ENCODE peak calls at places on chromosomes 1 and 21, in five cellular contexts. H, G, D, A and I are unnamed samples.

GRCh38 chr1:220426989-220427388 is 100.9 kb upstream of the MARK1 start:
- DNase-seq in G (peak; percentile 40), H (no peak), D (no peak), A (no peak), I (no peak)

GRCh38 chr1:87473203-87473661 is 144.6 kb downstream of the LMO4 start:
- DNase-seq in D (no peak), G (no peak), H (no peak), A (no peak), I (no peak)

GRCh38 chr1:242784074-242784473 is 259.6 kb upstream of the PLD5 start:
- DNase-seq in G (no peak), H (no peak), A (no peak), D (peak; percentile 14), I (no peak)

GRCh38 chr1:54538538-54538937 is 9.5 kb upstream of the ACOT11 start:
- DNase-seq in D (no peak), G (no peak), A (no peak), H (no peak), I (no peak)

GRCh38 chr21:38263493-38263892 is 6.7 kb downstream of the KCNJ15 start:
- DNase-seq in D (no peak), A (peak; percentile 81), G (peak; percentile 100), H (peak; percentile 60), I (peak; percentile 87)

GRCh38 chr1:175287377-175287776 is 94.8 kb upstream of the KIAA0040 start:
- DNase-seq in A (no peak), H (no peak), G (no peak), D (no peak), I (no peak)

GRCh38 chr1:29372108-29372507 is 135.8 kb downstream of the PTPRU start:
- DNase-seq in D (no peak), A (no peak), H (no peak), G (no peak), I (no peak)

GRCh38 chr1:119083479-119083878 is 57.0 kb downstream of the WARS2 start:
- DNase-seq in H (no peak), A (no peak), G (no peak), D (no peak), I (no peak)

GRCh38 chr21:27391990-27392389 is 425.1 kb upstream of the ADAMTS5 start:
- DNase-seq in H (no peak), A (no peak), G (no peak), D (no peak), I (no peak)

GRCh38 chr1:192476802-192477298 is 98.7 kb upstream of the RGS1 start:
- DNase-seq in G (peak; percentile 93), D (no peak), A (no peak), H (peak; percentile 69), I (peak; percentile 72)

GRCh38 chr1:236516929-236517704 is 6.7 kb upstream of the LGALS8 start:
- DNase-seq in H (peak; percentile 85), D (no peak), A (peak; percentile 43), G (no peak), I (peak; percentile 75)

GRCh38 chr1:100720751-100721150 is 1.2 kb downstream of the VCAM1 start:
- DNase-seq in A (no peak), H (no peak), D (no peak), G (no peak), I (no peak)

GRCh38 chr1:113874017-113874879 is 2.7 kb upstream of the PTPN22 start:
- DNase-seq in H (peak; percentile 8), D (no peak), G (peak; percentile 6), A (no peak), I (no peak)

GRCh38 chr1:109261006-109261405 is 11.7 kb downstream of the CELSR2 start:
- DNase-seq in G (no peak), H (no peak), A (no peak), D (no peak), I (no peak)

GRCh38 chr1:25549273-25550154 is 6.1 kb downstream of the LDLRAP1 start:
- DNase-seq in A (no peak), G (peak; percentile 46), D (no peak), H (peak; percentile 39), I (peak; percentile 64)

GRCh38 chr1:209095627-209096595 is 487.6 kb upstream of the CAMK1G start:
- DNase-seq in H (peak; percentile 0), D (no peak), G (peak; percentile 38), A (peak; percentile 96), I (peak; percentile 73)

GRCh38 chr1:3022976-3023375 is 1.7 kb downstream of the ACTRT2 start:
- DNase-seq in D (no peak), G (no peak), H (no peak), A (no peak), I (no peak)

GRCh38 chr1:173258484-173259264 is 51.5 kb upstream of the TNFSF4 start:
- DNase-seq in H (no peak), A (no peak), G (no peak), D (no peak), I (no peak)

GRCh38 chr1:165288301-165289120 is 68.0 kb downstream of the LMX1A start:
- DNase-seq in A (no peak), G (no peak), D (no peak), H (no peak), I (no peak)

GRCh38 chr1:57860333-57860732 is 436.5 kb upstream of the DAB1 start:
- DNase-seq in G (no peak), A (no peak), H (no peak), D (peak; percentile 75), I (no peak)

GRCh38 chr1:160767417-160768294 is 28.3 kb upstream of the LY9 start:
- DNase-seq in H (no peak), D (no peak), A (no peak), G (no peak), I (no peak)

GRCh38 chr1:160763993-160764392 is 24.9 kb downstream of the SLAMF7 start:
- DNase-seq in H (no peak), D (no peak), A (no peak), G (no peak), I (no peak)

GRCh38 chr1:160773088-160773487 is 22.9 kb upstream of the LY9 start:
- DNase-seq in H (no peak), D (no peak), G (no peak), A (no peak), I (no peak)

DNA sequence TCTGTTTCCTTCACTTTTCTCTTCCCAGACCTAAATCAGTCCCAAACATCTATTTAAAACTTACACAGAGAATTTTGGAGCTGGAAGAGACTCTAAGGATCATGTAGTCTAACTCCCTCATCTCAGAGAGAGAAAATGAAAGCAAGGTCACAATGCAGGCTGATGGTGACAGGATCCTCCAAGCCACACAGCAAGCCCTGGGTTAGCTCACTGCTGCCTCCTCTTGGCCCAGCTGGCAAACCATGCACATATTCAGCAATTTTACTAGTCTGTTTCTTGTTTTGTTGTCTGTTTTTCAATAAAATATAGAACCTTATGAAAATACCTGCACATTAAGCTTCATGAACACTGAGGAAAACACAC is 27.7 kb upstream of the LY9 start:
- DNase-seq in H (no peak), D (no peak), G (no peak), A (no peak), I (no peak)
- H3K4me3 ChIP-seq in H (no peak overlapping the region), D (no peak overlapping the region), G (no peak overlapping the region), A (no peak overlapping the region), I (no peak overlapping the region)

DNA sequence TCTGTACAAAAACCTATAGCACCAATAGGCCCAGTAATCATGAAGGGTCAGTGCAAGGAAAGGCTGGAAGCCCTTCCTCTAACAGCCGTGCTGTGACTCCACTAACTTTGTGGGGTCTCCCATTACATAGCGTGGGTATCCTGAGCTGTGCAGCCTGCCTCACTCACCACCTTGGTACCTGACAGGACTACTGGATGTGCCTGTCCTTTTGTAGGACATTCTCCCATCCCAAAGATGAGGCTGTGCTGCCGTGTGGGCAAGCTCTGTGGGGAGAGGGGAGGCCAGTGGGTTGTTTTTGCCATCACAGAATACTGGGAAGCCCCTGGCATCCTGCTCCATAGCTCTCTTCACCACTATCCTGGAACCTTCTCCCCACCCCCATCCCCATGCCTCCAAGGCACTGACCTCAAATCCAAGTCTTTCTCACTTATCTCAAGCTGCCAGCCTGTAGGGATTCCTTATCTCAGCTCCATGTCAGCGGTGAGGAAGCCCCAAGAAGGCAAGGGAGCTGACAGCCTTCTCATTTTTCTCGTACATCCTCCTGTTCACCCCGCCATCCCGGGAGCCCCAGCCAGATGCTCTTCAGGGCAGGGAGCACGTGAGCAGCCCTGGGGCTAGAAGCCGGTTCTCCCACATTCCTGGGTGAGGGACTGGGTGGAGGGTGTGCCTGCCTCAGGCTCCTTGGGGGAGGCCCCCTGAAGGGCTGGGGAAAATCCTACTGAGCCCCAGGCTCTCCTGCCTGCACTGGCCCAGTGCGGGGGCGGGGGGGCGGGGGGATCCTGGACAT is 2.5 kb upstream of the ELF3 start:
- DNase-seq in G (no peak), H (no peak), A (no peak), D (no peak), I (no peak)
- H3K4me3 ChIP-seq in G (no peak overlapping the region), H (no peak overlapping the region), A (no peak overlapping the region), D (no peak overlapping the region), I (no peak overlapping the region)

GRCh38 chr1:47997289-47998200 is at the start of gene TRABD2B:
- DNase-seq in G (peak; percentile 65), H (peak; percentile 34), A (no peak), D (peak; percentile 87), I (peak; percentile 59)
- H3K4me3 ChIP-seq in G (peak within 1 kb of the TSS; percentile 42), H (peak within 1 kb of the TSS; percentile 49), A (peak within 1 kb of the TSS; percentile 50), D (peak within 1 kb of the TSS; percentile 52), I (peak within 1 kb of the TSS; percentile 47)

DNA sequence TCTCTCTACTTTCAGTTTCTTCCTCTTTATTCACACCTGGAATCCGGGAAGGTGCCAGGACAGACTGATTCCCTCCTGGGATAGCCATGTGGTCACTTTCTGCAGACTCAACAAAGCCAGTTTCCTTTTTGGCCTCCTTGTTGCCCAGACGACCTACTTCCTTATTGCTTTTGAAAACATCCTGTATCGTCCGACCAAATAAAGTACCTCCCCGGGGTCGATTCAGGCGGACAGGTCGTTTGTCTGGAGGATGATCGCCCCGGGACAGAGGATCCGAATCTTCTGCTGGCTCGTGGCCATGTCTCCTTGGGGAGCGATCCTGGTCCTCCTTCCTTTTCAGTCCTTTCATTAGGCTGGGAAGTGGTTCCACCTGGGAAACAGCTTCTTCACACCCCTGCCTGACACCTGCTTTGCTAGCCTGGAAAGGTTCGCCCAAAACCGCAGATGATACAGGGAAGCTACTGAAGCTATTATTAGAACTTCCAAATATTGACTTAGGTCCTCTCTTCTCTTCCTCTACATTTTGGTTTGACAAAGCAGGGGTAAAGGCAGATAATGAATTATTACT is 1.2 kb downstream of the MCM3AP start:
- DNase-seq in G (peak; percentile 6), D (no peak), A (no peak), H (no peak), I (no peak)
- H3K4me3 ChIP-seq in G (peak overlapping the region; percentile 12), D (peak overlapping the region; percentile 11), A (no peak overlapping the region), H (no peak overlapping the region), I (no peak overlapping the region)

GRCh38 chr1:212860713-212861581 is 2.9 kb downstream of the FLVCR1 start:
- DNase-seq in D (no peak), A (no peak), H (peak; percentile 52), G (peak; percentile 37), I (peak; percentile 18)

GRCh38 chr1:212858461-212859265 is 588 bp downstream of the FLVCR1 start:
- DNase-seq in A (no peak), D (no peak), G (peak; percentile 30), H (peak; percentile 31), I (peak; percentile 34)

GRCh38 chr1:212858055-212858460 is at the start of gene FLVCR1:
- DNase-seq in G (peak; percentile 93), H (peak; percentile 94), D (peak; percentile 95), A (peak; percentile 62), I (peak; percentile 96)

GRCh38 chr1:212853658-212854057 is 4.4 kb upstream of the FLVCR1 start:
- DNase-seq in A (no peak), H (no peak), D (no peak), G (no peak), I (no peak)

DNA sequence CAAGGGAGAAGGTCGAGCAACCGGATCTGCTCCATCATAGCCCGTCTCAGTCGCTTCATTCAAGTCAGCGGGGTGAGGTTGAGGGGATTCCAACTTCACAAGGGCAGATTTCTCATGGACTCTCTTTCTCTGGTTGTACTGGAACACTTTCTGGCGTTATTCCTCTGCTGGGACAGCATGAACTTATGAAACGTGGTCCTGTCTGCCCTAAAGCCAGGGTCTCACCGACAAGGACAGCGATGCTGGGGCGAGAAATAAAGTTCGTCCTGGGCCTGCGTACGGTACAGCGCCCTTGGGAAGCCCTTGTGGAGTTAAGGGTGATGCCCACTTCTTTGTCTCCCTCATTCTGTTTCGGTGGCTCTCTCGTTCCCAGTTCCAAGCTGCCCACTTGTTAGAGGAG is 1.3 kb upstream of the FLVCR1 start:
- DNase-seq in D (no peak), A (no peak), G (no peak), H (no peak), I (no peak)
- H3K4me3 ChIP-seq in D (peak overlapping the region; percentile 72), A (no peak overlapping the region), G (no peak overlapping the region), H (no peak overlapping the region), I (no peak overlapping the region)